ENCODE peak calls at places on chromosomes 6 and 20, in seven cellular contexts. One of them, this sample, is unnamed.

GRCh38 chr6:138052783-138053182 is 54.4 kb downstream of the PERP start:
- DNase-seq in A549: no peak
- DNase-seq in cardiac muscle cell: no peak
- DNase-seq in breast epithelium: no peak
- DNase-seq in upper lobe of left lung: no peak
- DNase-seq in hepatocyte: no peak
- DNase-seq in left ventricle myocardium inferior: no peak
- DNase-seq in this sample: no peak

GRCh38 chr6:18323935-18324707 is 59.8 kb upstream of the DEK start:
- DNase-seq in A549: peak; percentile 36
- DNase-seq in cardiac muscle cell: peak; percentile 64
- DNase-seq in breast epithelium: no peak
- DNase-seq in upper lobe of left lung: no peak
- DNase-seq in hepatocyte: peak; percentile 77
- DNase-seq in left ventricle myocardium inferior: no peak
- DNase-seq in this sample: no peak

GRCh38 chr20:45011108-45011526 is 44.8 kb downstream of the STK4 start:
- DNase-seq in A549: peak; percentile 47
- DNase-seq in cardiac muscle cell: peak; percentile 86
- DNase-seq in breast epithelium: no peak
- DNase-seq in upper lobe of left lung: no peak
- DNase-seq in hepatocyte: peak; percentile 78
- DNase-seq in left ventricle myocardium inferior: peak; percentile 22
- DNase-seq in this sample: no peak

GRCh38 chr6:31541059-31541657 is 645 bp downstream of the DDX39B start:
- DNase-seq in A549: peak; percentile 40
- DNase-seq in cardiac muscle cell: peak; percentile 76
- DNase-seq in breast epithelium: no peak
- DNase-seq in upper lobe of left lung: no peak
- DNase-seq in hepatocyte: peak; percentile 74
- DNase-seq in left ventricle myocardium inferior: no peak
- DNase-seq in this sample: peak; percentile 61

GRCh38 chr6:43221046-43221773 is 8.1 kb downstream of the DNPH1 start:
- DNase-seq in A549: no peak
- DNase-seq in cardiac muscle cell: no peak
- DNase-seq in breast epithelium: no peak
- DNase-seq in upper lobe of left lung: peak; percentile 34
- DNase-seq in hepatocyte: no peak
- DNase-seq in left ventricle myocardium inferior: no peak
- DNase-seq in this sample: no peak

GRCh38 chr6:155030148-155030720 is 35.1 kb downstream of the TIAM2 start:
- DNase-seq in A549: no peak
- DNase-seq in cardiac muscle cell: no peak
- DNase-seq in breast epithelium: no peak
- DNase-seq in upper lobe of left lung: no peak
- DNase-seq in hepatocyte: no peak
- DNase-seq in left ventricle myocardium inferior: no peak
- DNase-seq in this sample: no peak

GRCh38 chr20:61911824-61912223 is 153.9 kb downstream of the TAF4 start:
- DNase-seq in A549: no peak
- DNase-seq in cardiac muscle cell: no peak
- DNase-seq in breast epithelium: no peak
- DNase-seq in upper lobe of left lung: no peak
- DNase-seq in hepatocyte: no peak
- DNase-seq in left ventricle myocardium inferior: no peak
- DNase-seq in this sample: no peak

GRCh38 chr6:125294925-125295324 is 6.8 kb downstream of the HDDC2 start:
- DNase-seq in A549: no peak
- DNase-seq in cardiac muscle cell: no peak
- DNase-seq in breast epithelium: no peak
- DNase-seq in upper lobe of left lung: no peak
- DNase-seq in hepatocyte: no peak
- DNase-seq in left ventricle myocardium inferior: no peak
- DNase-seq in this sample: no peak

GRCh38 chr6:26045046-26045938 is 41.9 kb upstream of the HFE start:
- DNase-seq in A549: peak; percentile 86
- DNase-seq in cardiac muscle cell: peak; percentile 94
- DNase-seq in breast epithelium: peak; percentile 70
- DNase-seq in upper lobe of left lung: peak; percentile 84
- DNase-seq in hepatocyte: no peak
- DNase-seq in left ventricle myocardium inferior: peak; percentile 57
- DNase-seq in this sample: no peak

GRCh38 chr6:56349196-56349595 is 101.8 kb upstream of the COL21A1 start:
- DNase-seq in A549: no peak
- DNase-seq in cardiac muscle cell: peak; percentile 72
- DNase-seq in breast epithelium: no peak
- DNase-seq in upper lobe of left lung: no peak
- DNase-seq in hepatocyte: no peak
- DNase-seq in left ventricle myocardium inferior: no peak
- DNase-seq in this sample: no peak

GRCh38 chr20:11847827-11848226 is 69.9 kb upstream of the BTBD3 start:
- DNase-seq in A549: no peak
- DNase-seq in cardiac muscle cell: no peak
- DNase-seq in breast epithelium: no peak
- DNase-seq in upper lobe of left lung: no peak
- DNase-seq in hepatocyte: no peak
- DNase-seq in left ventricle myocardium inferior: no peak
- DNase-seq in this sample: no peak

GRCh38 chr6:109351231-109352132 is 30.8 kb downstream of the CD164 start:
- DNase-seq in A549: no peak
- DNase-seq in cardiac muscle cell: peak; percentile 44
- DNase-seq in breast epithelium: no peak
- DNase-seq in upper lobe of left lung: no peak
- DNase-seq in hepatocyte: no peak
- DNase-seq in left ventricle myocardium inferior: no peak
- DNase-seq in this sample: no peak

GRCh38 chr20:33233129-33233774 is 2.5 kb upstream of the BPIFA1 start:
- DNase-seq in A549: no peak
- DNase-seq in cardiac muscle cell: no peak
- DNase-seq in breast epithelium: no peak
- DNase-seq in upper lobe of left lung: no peak
- DNase-seq in hepatocyte: no peak
- DNase-seq in left ventricle myocardium inferior: no peak
- DNase-seq in this sample: no peak

GRCh38 chr20:1388706-1389483 is 4.0 kb downstream of the FKBP1A start:
- DNase-seq in A549: no peak
- DNase-seq in cardiac muscle cell: no peak
- DNase-seq in breast epithelium: no peak
- DNase-seq in upper lobe of left lung: no peak
- DNase-seq in hepatocyte: no peak
- DNase-seq in left ventricle myocardium inferior: no peak
- DNase-seq in this sample: no peak

GRCh38 chr20:57911512-57912226 is 201.9 kb upstream of the PMEPA1 start:
- DNase-seq in A549: no peak
- DNase-seq in cardiac muscle cell: no peak
- DNase-seq in breast epithelium: peak; percentile 2
- DNase-seq in upper lobe of left lung: no peak
- DNase-seq in hepatocyte: no peak
- DNase-seq in left ventricle myocardium inferior: no peak
- DNase-seq in this sample: no peak

GRCh38 chr6:107618672-107619071 is 128.8 kb downstream of the SOBP start:
- DNase-seq in A549: no peak
- DNase-seq in cardiac muscle cell: no peak
- DNase-seq in breast epithelium: no peak
- DNase-seq in upper lobe of left lung: no peak
- DNase-seq in hepatocyte: no peak
- DNase-seq in left ventricle myocardium inferior: no peak
- DNase-seq in this sample: no peak

GRCh38 chr6:138692058-138692977 is 81.3 kb upstream of the CCDC28A start:
- DNase-seq in A549: peak; percentile 42
- DNase-seq in cardiac muscle cell: peak; percentile 73
- DNase-seq in breast epithelium: peak; percentile 64
- DNase-seq in upper lobe of left lung: peak; percentile 96
- DNase-seq in hepatocyte: peak; percentile 89
- DNase-seq in left ventricle myocardium inferior: peak; percentile 80
- DNase-seq in this sample: peak; percentile 88

GRCh38 chr20:17896247-17896723 is 72.3 kb downstream of the SNX5 start:
- DNase-seq in A549: no peak
- DNase-seq in cardiac muscle cell: peak; percentile 25
- DNase-seq in breast epithelium: no peak
- DNase-seq in upper lobe of left lung: no peak
- DNase-seq in hepatocyte: no peak
- DNase-seq in left ventricle myocardium inferior: no peak
- DNase-seq in this sample: no peak

GRCh38 chr20:64142546-64142945 is 21.7 kb upstream of the MYT1 start:
- DNase-seq in A549: no peak
- DNase-seq in cardiac muscle cell: no peak
- DNase-seq in breast epithelium: no peak
- DNase-seq in upper lobe of left lung: no peak
- DNase-seq in hepatocyte: no peak
- DNase-seq in left ventricle myocardium inferior: no peak
- DNase-seq in this sample: no peak

DNA sequence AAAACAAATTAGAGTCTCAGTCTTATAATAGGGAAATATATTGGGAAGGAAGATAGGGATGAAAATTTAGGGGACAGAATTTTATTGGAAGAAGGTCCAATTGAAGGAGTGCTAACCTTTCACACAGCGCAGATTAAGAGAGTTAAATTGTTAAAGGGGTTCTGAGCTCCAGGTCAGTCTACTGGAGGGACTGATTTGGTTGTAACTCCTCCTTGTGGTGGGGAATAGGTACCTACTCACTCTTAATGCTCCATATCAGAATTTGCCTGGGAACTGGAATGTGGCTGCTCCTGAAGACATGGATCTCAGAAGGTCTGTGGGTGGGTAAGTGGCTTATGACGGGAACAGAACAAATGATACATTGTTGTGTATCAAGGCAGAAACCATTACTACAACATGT is 143.5 kb downstream of the FLRT3 start:
- DNase-seq in A549: peak; percentile 21
- DNase-seq in cardiac muscle cell: no peak
- DNase-seq in breast epithelium: no peak
- DNase-seq in upper lobe of left lung: no peak
- DNase-seq in hepatocyte: no peak
- DNase-seq in left ventricle myocardium inferior: no peak
- DNase-seq in this sample: no peak
- TF ChIP-seq CTCF in A549: no peak
- TF ChIP-seq CTCF in cardiac muscle cell: no peak
- TF ChIP-seq CTCF in breast epithelium: no peak
- TF ChIP-seq CTCF in upper lobe of left lung: no peak
- TF ChIP-seq CTCF in hepatocyte: no peak
- TF ChIP-seq CTCF in left ventricle myocardium inferior: no peak
- TF ChIP-seq CTCF in this sample: no peak

GRCh38 chr6:136069119-136069518 is 181.0 kb downstream of the MTFR2 start:
- DNase-seq in A549: no peak
- DNase-seq in cardiac muscle cell: peak; percentile 81
- DNase-seq in breast epithelium: no peak
- DNase-seq in upper lobe of left lung: no peak
- DNase-seq in hepatocyte: peak; percentile 18
- DNase-seq in left ventricle myocardium inferior: no peak
- DNase-seq in this sample: no peak
- H3K27ac ChIP-seq in A549: peak overlapping the region; percentile 78
- H3K27ac ChIP-seq in cardiac muscle cell: no peak overlapping the region
- H3K27ac ChIP-seq in breast epithelium: no peak overlapping the region
- H3K27ac ChIP-seq in upper lobe of left lung: no peak overlapping the region
- H3K27ac ChIP-seq in hepatocyte: no peak overlapping the region
- H3K27ac ChIP-seq in left ventricle myocardium inferior: peak overlapping the region; percentile 88
- H3K27ac ChIP-seq in this sample: no peak overlapping the region

DNA sequence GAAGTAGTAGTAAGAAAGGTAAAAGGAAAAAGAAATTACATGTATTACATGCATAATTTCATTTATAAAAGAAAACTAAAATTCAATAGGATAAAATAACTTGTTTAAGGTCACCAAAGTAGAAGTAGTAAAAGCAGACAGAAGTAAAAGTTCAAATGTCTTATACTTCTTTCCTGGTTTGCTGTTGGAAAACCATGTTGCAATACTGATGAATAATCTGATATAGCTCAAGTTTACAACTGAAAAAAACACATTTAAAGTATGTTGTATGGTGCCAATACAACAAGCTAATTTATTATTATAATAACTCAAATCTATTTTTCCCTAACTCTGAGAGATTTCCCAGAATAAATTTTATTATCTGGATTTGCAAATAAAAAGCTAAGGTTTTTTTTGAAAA is 78.3 kb downstream of the PHIP start:
- DNase-seq in A549: no peak
- DNase-seq in cardiac muscle cell: peak; percentile 15
- DNase-seq in breast epithelium: no peak
- DNase-seq in upper lobe of left lung: no peak
- DNase-seq in hepatocyte: no peak
- DNase-seq in left ventricle myocardium inferior: no peak
- DNase-seq in this sample: no peak
- TF ChIP-seq CTCF in A549: no peak
- TF ChIP-seq CTCF in cardiac muscle cell: no peak
- TF ChIP-seq CTCF in breast epithelium: no peak
- TF ChIP-seq CTCF in upper lobe of left lung: no peak
- TF ChIP-seq CTCF in hepatocyte: no peak
- TF ChIP-seq CTCF in left ventricle myocardium inferior: no peak
- TF ChIP-seq CTCF in this sample: no peak

GRCh38 chr6:92979281-92979680 is 440.1 kb downstream of the EPHA7 start:
- DNase-seq in A549: no peak
- DNase-seq in cardiac muscle cell: peak; percentile 16
- DNase-seq in breast epithelium: no peak
- DNase-seq in upper lobe of left lung: no peak
- DNase-seq in hepatocyte: peak; percentile 11
- DNase-seq in left ventricle myocardium inferior: no peak
- DNase-seq in this sample: no peak

GRCh38 chr6:92977018-92977417 is 442.3 kb downstream of the EPHA7 start:
- DNase-seq in A549: no peak
- DNase-seq in cardiac muscle cell: no peak
- DNase-seq in breast epithelium: no peak
- DNase-seq in upper lobe of left lung: no peak
- DNase-seq in hepatocyte: no peak
- DNase-seq in left ventricle myocardium inferior: no peak
- DNase-seq in this sample: no peak
- H3K27ac ChIP-seq in A549: no peak overlapping the region
- H3K27ac ChIP-seq in cardiac muscle cell: no peak overlapping the region
- H3K27ac ChIP-seq in breast epithelium: no peak overlapping the region
- H3K27ac ChIP-seq in upper lobe of left lung: no peak overlapping the region
- H3K27ac ChIP-seq in hepatocyte: no peak overlapping the region
- H3K27ac ChIP-seq in left ventricle myocardium inferior: no peak overlapping the region
- H3K27ac ChIP-seq in this sample: no peak overlapping the region

DNA sequence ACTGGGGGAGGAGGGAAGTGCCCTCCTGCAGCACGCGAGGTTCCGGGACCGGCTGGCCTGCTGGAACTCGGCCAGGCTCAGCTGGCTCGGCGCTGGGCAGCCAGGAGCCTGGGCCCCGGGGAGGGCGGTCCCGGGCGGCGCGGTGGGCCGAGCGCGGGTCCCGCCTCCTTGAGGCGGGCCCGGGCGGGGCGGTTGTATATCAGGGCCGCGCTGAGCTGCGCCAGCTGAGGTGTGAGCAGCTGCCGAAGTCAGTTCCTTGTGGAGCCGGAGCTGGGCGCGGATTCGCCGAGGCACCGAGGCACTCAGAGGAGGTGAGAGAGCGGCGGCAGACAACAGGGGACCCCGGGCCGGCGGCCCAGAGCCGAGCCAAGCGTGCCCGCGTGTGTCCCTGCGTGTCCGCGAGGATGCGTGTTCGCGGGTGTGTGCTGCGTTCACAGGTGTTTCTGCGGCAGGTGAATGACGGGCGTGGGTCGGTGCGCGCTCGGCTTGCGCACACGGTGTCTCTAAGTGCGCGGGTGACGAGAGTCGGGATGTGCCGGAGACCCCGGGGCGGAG is at the start of gene CDKN1A:
- DNase-seq in A549: peak; percentile 86
- DNase-seq in cardiac muscle cell: peak; percentile 95
- DNase-seq in breast epithelium: peak; percentile 88
- DNase-seq in upper lobe of left lung: peak; percentile 98
- DNase-seq in hepatocyte: peak; percentile 97
- DNase-seq in left ventricle myocardium inferior: peak; percentile 92
- DNase-seq in this sample: peak; percentile 93
- TF ChIP-seq CTCF in A549: no peak
- TF ChIP-seq CTCF in cardiac muscle cell: no peak
- TF ChIP-seq CTCF in breast epithelium: no peak
- TF ChIP-seq CTCF in upper lobe of left lung: peak; percentile 52
- TF ChIP-seq CTCF in hepatocyte: no peak
- TF ChIP-seq CTCF in left ventricle myocardium inferior: no peak
- TF ChIP-seq CTCF in this sample: no peak